ENCODE peak calls at places on chromosome 13, in eight cellular contexts. Z is prostate gland; Y is DMS79 treated with DMSO at 0.1 percent for 48 hours; R is stimulated activated CD4-positive, alpha-beta T cell treated with anti-CD3 and anti-CD28 coated beads, Interleukin-2, amount 100 ng/mL, for 24 hours; M is iPS-NIHi11; I is T-helper 17 cell; B is dorsolateral prefrontal cortex; K is iris pigment epithelial cell. D is an unnamed sample.

GRCh38 chr13:95791084-95791722 is 114.3 kb downstream of the DNAJC3 start:
- DNase-seq in Z (no peak), Y (no peak), R (no peak), M (no peak), I (no peak), B (no peak), K (no peak), D (no peak)

GRCh38 chr13:95168191-95168590 is 133.1 kb downstream of the ABCC4 start:
- DNase-seq in Z (no peak), Y (no peak), R (no peak), M (no peak), I (no peak), B (no peak), K (no peak), D (no peak)

GRCh38 chr13:112643759-112644459 is 45.9 kb upstream of the ATP11A start:
- DNase-seq in Z (no peak), Y (peak; percentile 70), R (no peak), M (no peak), I (no peak), B (no peak), K (no peak), D (no peak)

GRCh38 chr13:101111894-101112293 is 304.4 kb downstream of the NALCN start:
- DNase-seq in Z (no peak), Y (no peak), R (no peak), M (no peak), I (no peak), B (no peak), K (peak; percentile 2), D (peak; percentile 55)

GRCh38 chr13:37667631-37668161 is 69.1 kb upstream of the POSTN start:
- DNase-seq in Z (no peak), Y (no peak), R (no peak), M (no peak), I (no peak), B (no peak), K (no peak), D (no peak)

GRCh38 chr13:28805193-28805819 is 14.8 kb upstream of the MTUS2 start:
- DNase-seq in Z (no peak), Y (no peak), R (peak; percentile 47), M (peak; percentile 55), I (no peak), B (no peak), K (peak; percentile 27), D (no peak)

GRCh38 chr13:71618154-71618553 is 248.8 kb downstream of the DACH1 start:
- DNase-seq in Z (no peak), Y (peak; percentile 2), R (no peak), M (no peak), I (no peak), B (no peak), K (peak; percentile 66), D (peak; percentile 53)

GRCh38 chr13:53126803-53127202 is 98.2 kb downstream of the OLFM4 start:
- DNase-seq in Z (no peak), Y (no peak), R (no peak), M (no peak), I (no peak), B (no peak), K (no peak), D (peak; percentile 65)

GRCh38 chr13:96018135-96018534 is 35.1 kb downstream of the UGGT2 start:
- DNase-seq in Z (no peak), Y (no peak), R (no peak), M (no peak), I (no peak), B (no peak), K (no peak), D (no peak)

GRCh38 chr13:60584976-60585375 is 188.0 kb downstream of the TDRD3 start:
- DNase-seq in Z (no peak), Y (no peak), R (no peak), M (peak; percentile 27), I (no peak), B (peak; percentile 55), K (peak; percentile 54), D (no peak)

GRCh38 chr13:96992633-96993032 is 1.6 kb downstream of the OXGR1 start:
- DNase-seq in Z (no peak), Y (no peak), R (no peak), M (no peak), I (no peak), B (no peak), K (no peak), D (no peak)

GRCh38 chr13:110233181-110233641 is 73.7 kb downstream of the COL4A1 start:
- DNase-seq in Z (no peak), Y (no peak), R (no peak), M (no peak), I (no peak), B (no peak), K (peak; percentile 89), D (peak; percentile 91)

GRCh38 chr13:31773538-31773937 is 34.2 kb downstream of the RXFP2 start:
- DNase-seq in Z (no peak), Y (no peak), R (no peak), M (no peak), I (no peak), B (no peak), K (peak; percentile 62), D (peak; percentile 91)

GRCh38 chr13:60753641-60754040 is 356.6 kb downstream of the TDRD3 start:
- DNase-seq in Z (no peak), Y (no peak), R (no peak), M (no peak), I (no peak), B (no peak), K (no peak), D (no peak)

GRCh38 chr13:42899266-42899665 is 92.8 kb downstream of the EPSTI1 start:
- DNase-seq in Z (no peak), Y (no peak), R (no peak), M (no peak), I (no peak), B (no peak), K (no peak), D (no peak)

GRCh38 chr13:112203614-112204013 is 136.7 kb downstream of the SOX1 start:
- DNase-seq in Z (no peak), Y (no peak), R (no peak), M (no peak), I (no peak), B (no peak), K (no peak), D (no peak)

D was measured in IMR-90.